ENCODE peak calls at places on chromosomes 16 and 17, in seven cellular contexts. M is heart left ventricle; G is HuH-7; D is activated gamma-delta T cell treated with Interleukin-2 at 50 U/mL for 16 hours; F is prostate gland; Z is stimulated activated CD8-positive, alpha-beta memory T cell treated with anti-CD3 and anti-CD28 coated beads, Interleukin-15, amount 100 ng/mL, for 4 hours; I is A549. H is an unnamed sample.

GRCh38 chr17:3602499-3602898 is 6.7 kb downstream of the TRPV1 start:
- DNase-seq in M (no peak), G (peak; percentile 32), D (no peak), F (no peak), Z (no peak), I (peak; percentile 70), H (no peak)

GRCh38 chr17:74525781-74526288 is 5.4 kb downstream of the CD300LB start:
- DNase-seq in M (no peak), G (no peak), D (no peak), F (no peak), Z (no peak), I (no peak), H (no peak)

GRCh38 chr17:54348234-54348633 is 525.5 kb downstream of the KIF2B start:
- DNase-seq in M (no peak), G (no peak), D (no peak), F (no peak), Z (no peak), I (no peak), H (no peak)

GRCh38 chr16:60929-61878 is 7.6 kb downstream of the SNRNP25 start:
- DNase-seq in M (no peak), G (no peak), D (no peak), F (no peak), Z (no peak), I (no peak), H (no peak)

GRCh38 chr16:88938933-88939813 is 37.8 kb downstream of the CBFA2T3 start:
- DNase-seq in M (peak; percentile 73), G (no peak), D (no peak), F (no peak), Z (no peak), I (no peak), H (no peak)

GRCh38 chr16:84449156-84450140 is 55.0 kb downstream of the MEAK7 start:
- DNase-seq in M (no peak), G (no peak), D (no peak), F (peak; percentile 29), Z (no peak), I (no peak), H (no peak)

GRCh38 chr16:11538880-11539279 is 47.8 kb downstream of the LITAF start:
- DNase-seq in M (no peak), G (no peak), D (no peak), F (no peak), Z (no peak), I (no peak), H (no peak)

GRCh38 chr17:81035389-81036127 is 607 bp downstream of the BAIAP2 start:
- DNase-seq in M (peak; percentile 69), G (no peak), D (no peak), F (no peak), Z (no peak), I (no peak), H (no peak)

GRCh38 chr17:82245144-82246039 is 16.6 kb downstream of the SLC16A3 start:
- DNase-seq in M (peak; percentile 60), G (no peak), D (no peak), F (no peak), Z (no peak), I (no peak), H (no peak)

GRCh38 chr17:4594406-4595349 is 10.3 kb downstream of the SMTNL2 start:
- DNase-seq in M (no peak), G (no peak), D (no peak), F (no peak), Z (no peak), I (no peak), H (no peak)

GRCh38 chr16:20740007-20740883 is 1.4 kb downstream of the THUMPD1 start:
- DNase-seq in M (no peak), G (no peak), D (no peak), F (peak; percentile 40), Z (no peak), I (peak; percentile 17), H (no peak)

H was measured in KG1.